ENCODE peak calls at places on chromosomes 2 and 18, in six cellular contexts. S is thoracic aorta; Q is left ventricle myocardium inferior; T is CD4-positive, alpha-beta T cell; O is A673; C is pancreas. G is an unnamed sample.

GRCh38 chr18:51168031-51168742 is 29.3 kb downstream of the MEX3C start:
- DNase-seq in C (no peak), Q (no peak), S (no peak), O (peak), T (no peak), G (no peak)

GRCh38 chr18:76788571-76789317 is 33.6 kb upstream of the ZNF236 start:
- DNase-seq in Q (no peak), S (no peak), C (no peak), T (no peak), O (no peak), G (no peak)

GRCh38 chr18:9617006-9617542 is 2.7 kb upstream of the PPP4R1 start:
- DNase-seq in Q (no peak), S (no peak), C (no peak), O (peak), T (no peak), G (no peak)

GRCh38 chr2:210195066-210195852 is 24.1 kb upstream of the KANSL1L start:
- DNase-seq in S (no peak), O (peak), T (no peak), Q (no peak), C (no peak), G (peak)

GRCh38 chr2:238453842-238454241 is 27.1 kb downstream of the ASB1 start:
- DNase-seq in T (no peak), O (no peak), S (no peak), C (no peak), Q (no peak), G (no peak)

GRCh38 chr2:133676392-133677130 is 108.3 kb upstream of the NCKAP5 start:
- DNase-seq in O (peak), S (no peak), T (no peak), C (no peak), Q (no peak), G (no peak)

GRCh38 chr18:32607816-32608215 is 137.1 kb upstream of the GAREM1 start:
- DNase-seq in C (no peak), O (no peak), T (no peak), S (no peak), Q (no peak), G (no peak)

GRCh38 chr2:68292108-68292710 is 27.5 kb downstream of the CNRIP1 start:
- DNase-seq in Q (no peak), O (peak), S (no peak), C (peak), T (no peak), G (peak)

GRCh38 chr18:58314284-58314683 is 270.3 kb downstream of the NEDD4L start:
- DNase-seq in T (no peak), O (peak), C (peak), S (peak), Q (no peak), G (peak)

GRCh38 chr2:236949089-236949935 is 136.4 kb upstream of the COPS8 start:
- DNase-seq in S (no peak), Q (no peak), O (no peak), C (no peak), T (no peak), G (no peak)

DNA sequence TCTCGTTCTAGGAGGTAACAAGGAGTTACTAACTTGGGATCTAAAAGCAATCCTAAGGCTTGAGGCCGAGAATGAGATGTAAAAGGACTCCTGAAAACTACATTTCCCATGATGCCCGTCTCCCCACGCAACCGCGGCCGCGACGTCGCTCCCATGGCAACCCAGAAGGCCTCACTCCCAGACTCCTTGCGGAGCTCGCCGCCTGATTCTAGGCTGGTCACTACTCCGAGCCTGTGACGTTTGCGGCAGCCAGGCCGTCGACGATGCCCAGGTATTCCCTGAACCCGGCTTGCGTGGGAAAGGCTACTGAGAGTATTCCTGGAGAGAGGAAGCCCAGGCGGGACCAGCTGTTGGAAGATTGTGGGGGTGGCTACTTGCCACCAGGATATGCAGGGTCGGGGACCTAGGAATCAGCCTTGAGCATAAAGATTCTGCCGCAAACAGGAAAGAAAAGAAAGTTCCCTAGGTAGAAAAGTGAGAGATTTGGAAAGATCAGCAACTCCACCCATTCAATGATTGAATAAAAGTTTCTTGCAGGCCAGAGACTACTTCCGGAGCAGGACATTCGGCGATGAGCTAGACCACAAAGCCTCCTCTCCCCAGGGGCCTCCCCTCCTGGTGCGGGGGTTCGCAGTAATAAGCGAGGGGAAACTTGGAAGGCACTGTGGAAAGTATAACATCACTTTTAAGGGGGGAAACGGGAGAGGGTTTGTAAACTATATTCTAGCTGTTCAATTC is at the start of gene DYNC2LI1:
- DNase-seq in O (peak), C (peak), T (peak), Q (peak), S (peak), G (peak)
- H3K27ac ChIP-seq in O (peak), C (peak), T (no peak), Q (peak), S (peak), G (peak)

GRCh38 chr2:16767789-16768188 is 102.2 kb upstream of the CYRIA start:
- DNase-seq in Q (no peak), C (no peak), T (no peak), O (no peak), S (no peak), G (no peak)

GRCh38 chr2:16774980-16775963 is 109.6 kb upstream of the CYRIA start:
- DNase-seq in T (no peak), Q (no peak), C (no peak), S (no peak), O (peak), G (peak)

GRCh38 chr2:16774091-16774490 is 108.5 kb upstream of the CYRIA start:
- DNase-seq in T (no peak), O (no peak), S (no peak), C (no peak), Q (no peak), G (no peak)

GRCh38 chr2:16777123-16777872 is 111.7 kb upstream of the CYRIA start:
- DNase-seq in Q (no peak), S (no peak), T (no peak), C (no peak), O (no peak), G (no peak)

DNA sequence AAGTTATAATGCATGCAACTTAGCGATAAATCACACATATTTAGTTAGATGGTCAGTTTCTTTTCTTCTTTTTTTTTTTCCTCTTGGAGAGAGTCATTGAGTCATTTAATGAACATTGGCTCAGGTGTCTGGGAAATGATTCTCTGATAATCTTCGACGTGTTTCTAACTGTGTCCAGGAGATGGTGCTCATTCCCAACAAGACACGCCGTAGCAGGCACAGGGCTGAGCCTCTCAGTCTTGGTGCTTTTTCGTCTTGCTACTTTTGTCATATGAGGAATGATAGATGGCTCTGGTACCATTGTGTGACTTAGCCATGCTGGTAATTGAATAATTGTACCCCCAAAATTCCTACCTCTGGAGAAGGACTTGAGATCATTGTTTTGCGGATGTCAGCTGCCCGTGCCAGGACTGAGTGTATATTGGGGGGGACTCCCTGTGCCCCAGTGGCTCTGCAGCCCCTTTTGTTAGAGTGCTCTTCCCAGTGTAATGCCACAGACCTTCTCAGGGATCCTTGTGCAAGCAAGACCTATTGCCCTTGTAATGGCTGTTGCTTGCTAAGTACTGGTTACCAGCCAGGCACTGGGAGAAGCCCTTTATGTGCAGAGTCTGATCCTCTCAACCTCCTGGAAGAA is 107.6 kb upstream of the CYRIA start:
- DNase-seq in C (peak), S (no peak), T (no peak), Q (no peak), O (peak), G (peak)
- TF ChIP-seq CTCF in C (no peak), S (no peak), T (no peak), Q (peak), O (peak), G (peak)

DNA sequence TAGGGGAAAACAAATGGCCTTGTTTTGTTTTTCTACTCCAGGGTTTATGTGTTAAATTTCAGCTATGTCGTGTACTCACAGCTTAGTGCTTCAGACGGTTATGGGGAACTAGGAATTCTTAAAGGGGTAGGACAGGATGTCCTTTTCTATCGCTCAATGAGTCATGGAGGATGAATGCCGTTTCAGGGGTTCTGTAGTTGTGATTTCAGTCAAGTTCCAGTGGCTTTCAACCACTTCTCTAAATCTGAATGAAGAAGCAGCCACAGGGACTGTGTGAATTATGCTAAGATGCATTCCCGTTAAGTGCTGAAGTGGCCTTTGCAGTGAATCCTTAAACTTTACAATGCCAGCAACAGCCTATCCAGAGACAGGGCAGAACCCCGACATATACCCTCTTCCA is 1231.7 kb upstream of the ZEB2 start:
- DNase-seq in Q (no peak), C (no peak), S (no peak), O (peak), T (no peak), G (no peak)
- H3K27ac ChIP-seq in Q (peak), C (no peak), S (peak), O (peak), T (no peak), G (no peak)

GRCh38 chr2:24885221-24886113 is 34.6 kb downstream of the ADCY3 start:
- DNase-seq in C (no peak), Q (no peak), T (no peak), O (no peak), S (no peak), G (no peak)

GRCh38 chr2:24881158-24881557 is 38.9 kb downstream of the ADCY3 start:
- DNase-seq in O (no peak), C (no peak), S (no peak), T (no peak), Q (no peak), G (no peak)

GRCh38 chr2:24883946-24884345 is 36.1 kb downstream of the ADCY3 start:
- DNase-seq in Q (no peak), C (peak), O (no peak), S (no peak), T (no peak), G (no peak)

GRCh38 chr2:24878341-24878740 is 41.7 kb downstream of the ADCY3 start:
- DNase-seq in C (no peak), Q (no peak), T (no peak), O (no peak), S (no peak), G (no peak)

GRCh38 chr2:24881623-24882022 is 38.4 kb downstream of the ADCY3 start:
- DNase-seq in T (no peak), Q (no peak), S (no peak), C (no peak), O (no peak), G (no peak)
- TF ChIP-seq CTCF in T (no peak), Q (no peak), S (no peak), C (no peak), O (peak), G (no peak)

DNA sequence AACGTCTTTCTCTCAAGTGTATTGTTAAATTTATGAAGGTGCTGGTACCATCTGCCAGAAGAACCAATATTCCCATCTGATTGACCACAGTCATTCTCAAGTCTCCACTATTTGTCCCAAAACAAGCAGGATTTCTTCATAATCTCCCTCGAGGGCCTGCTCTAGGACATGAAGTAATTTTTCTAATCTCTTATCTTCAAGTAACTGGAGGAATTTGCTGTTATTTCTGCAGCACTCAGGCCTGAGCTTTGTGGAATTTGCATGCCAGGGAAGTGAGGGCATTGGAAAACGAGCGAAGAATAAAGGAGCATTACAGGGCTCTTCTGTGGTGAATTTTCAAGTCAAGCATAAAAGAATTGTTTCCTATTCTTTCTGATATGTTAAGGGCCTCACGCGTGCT is 161.3 kb upstream of the EPAS1 start:
- DNase-seq in Q (no peak), C (no peak), T (no peak), O (no peak), S (no peak), G (no peak)
- H3K27ac ChIP-seq in Q (peak), C (no peak), T (no peak), O (no peak), S (peak), G (no peak)

GRCh38 chr2:65710779-65711295 is 278.4 kb upstream of the SPRED2 start:
- DNase-seq in S (no peak), Q (no peak), O (peak), C (no peak), T (no peak), G (peak)
- TF ChIP-seq CTCF in S (no peak), Q (no peak), O (peak), C (no peak), T (no peak), G (peak)

DNA sequence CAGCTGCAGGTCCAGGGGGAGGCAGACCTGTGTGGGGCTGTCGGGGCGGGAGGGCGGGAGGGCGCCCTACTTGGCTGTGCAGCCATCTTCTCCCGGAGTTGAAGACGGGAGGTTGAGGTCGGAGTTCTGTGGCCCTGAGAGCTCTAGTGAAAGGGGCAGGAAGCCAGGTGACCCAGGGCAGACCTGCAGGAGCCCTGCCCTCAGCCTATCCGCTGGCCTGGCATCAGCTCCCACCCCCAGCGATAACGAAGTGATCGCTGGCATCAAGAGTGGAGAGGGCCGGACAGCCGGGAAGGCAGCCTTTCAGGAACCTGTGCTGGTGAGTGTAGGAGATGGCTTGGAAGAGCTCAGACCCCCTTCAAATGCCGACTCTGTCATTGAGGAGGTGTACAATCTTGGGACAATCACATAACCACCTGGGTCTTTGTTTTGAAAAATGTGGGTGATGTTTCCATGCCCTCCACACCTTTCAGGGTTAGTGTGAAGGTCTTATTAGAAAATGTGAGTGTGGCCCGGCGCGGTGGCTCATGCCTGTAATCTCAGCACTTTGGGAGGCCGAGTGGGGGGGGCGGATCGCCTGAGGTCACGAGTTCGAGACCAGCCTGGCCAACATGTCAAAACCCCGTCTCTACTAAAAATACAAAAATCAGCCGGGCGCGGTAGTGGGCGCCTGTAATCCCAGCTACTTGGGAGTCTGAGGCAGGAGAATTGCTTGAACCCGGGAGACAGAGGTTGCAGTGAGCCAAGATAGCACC is 1.3 kb downstream of the ARHGEF4 start:
- DNase-seq in T (no peak), Q (no peak), O (no peak), C (peak), S (no peak), G (no peak)
- H3K27ac ChIP-seq in T (no peak), Q (no peak), O (no peak), C (peak), S (no peak), G (peak)

GRCh38 chr2:225008935-225009334 is 33.3 kb downstream of the DOCK10 start:
- DNase-seq in Q (no peak), C (no peak), T (no peak), S (no peak), O (peak), G (no peak)
- TF ChIP-seq CTCF in Q (peak), C (no peak), T (peak), S (no peak), O (peak), G (no peak)

GRCh38 chr2:213065583-213066444 is 85.6 kb downstream of the IKZF2 start:
- DNase-seq in S (no peak), Q (peak), T (no peak), O (peak), C (no peak), G (no peak)
- H3K27ac ChIP-seq in S (no peak), Q (peak), T (no peak), O (no peak), C (no peak), G (peak)

GRCh38 chr2:167721593-167721992 is 525.8 kb downstream of the STK39 start:
- DNase-seq in S (no peak), C (no peak), Q (no peak), O (no peak), T (no peak), G (no peak)
- TF ChIP-seq CTCF in S (no peak), C (no peak), Q (no peak), O (no peak), T (no peak), G (no peak)